ENCODE peak calls at places on chromosomes 11 and 22, in eight cellular contexts. O, M, R, I, J, C, S and V are unnamed samples.

GRCh38 chr11:69382131-69383128 is 88.5 kb downstream of the MYEOV start:
- DNase-seq in S (no peak), I (no peak), O (peak; percentile 45), J (peak; percentile 35), R (no peak), M (peak; percentile 78), C (no peak), V (no peak)

GRCh38 chr11:27514076-27514475 is 7.5 kb upstream of the LIN7C start:
- DNase-seq in I (no peak), S (no peak), J (no peak), M (no peak), C (no peak), O (no peak), R (no peak), V (no peak)

GRCh38 chr11:102187416-102188125 is 77.3 kb downstream of the YAP1 start:
- DNase-seq in C (peak; percentile 32), I (no peak), S (no peak), O (no peak), J (peak; percentile 63), M (no peak), R (no peak), V (no peak)

GRCh38 chr11:119222308-119222707 is 16.2 kb downstream of the CBL start:
- DNase-seq in I (no peak), S (no peak), R (no peak), J (peak; percentile 71), M (no peak), C (peak; percentile 67), O (no peak), V (no peak)

GRCh38 chr11:46663277-46663940 is 37.0 kb downstream of the ARHGAP1 start:
- DNase-seq in C (no peak), S (no peak), I (no peak), M (no peak), O (no peak), J (no peak), R (no peak), V (no peak)

GRCh38 chr11:19988598-19988997 is 171.7 kb downstream of the DBX1 start:
- DNase-seq in M (peak; percentile 66), R (no peak), J (peak; percentile 88), S (no peak), O (no peak), I (no peak), C (peak; percentile 32), V (no peak)

GRCh38 chr11:27058456-27058855 is 17.8 kb downstream of the BBOX1 start:
- DNase-seq in R (no peak), C (no peak), M (no peak), S (no peak), J (no peak), I (no peak), O (no peak), V (no peak)

GRCh38 chr22:21044931-21045584 is 688 bp upstream of the LRRC74B start:
- DNase-seq in M (no peak), C (peak; percentile 89), R (no peak), O (peak; percentile 58), I (no peak), S (no peak), J (peak; percentile 73), V (no peak)

GRCh38 chr11:32870676-32871075 is 21.9 kb upstream of the QSER1 start:
- DNase-seq in M (no peak), J (peak; percentile 4), C (no peak), I (no peak), R (peak; percentile 37), S (peak; percentile 12), O (no peak), V (no peak)

GRCh38 chr11:14542384-14542783 is 22.2 kb upstream of the PSMA1 start:
- DNase-seq in C (no peak), M (no peak), J (no peak), O (no peak), I (no peak), S (no peak), R (no peak), V (no peak)

GRCh38 chr11:30753504-30753903 is 167.4 kb upstream of the MPPED2 start:
- DNase-seq in C (no peak), R (no peak), O (no peak), J (no peak), M (no peak), I (no peak), S (no peak), V (no peak)

GRCh38 chr22:33785283-33785991 is 134.8 kb downstream of the LARGE1 start:
- DNase-seq in O (no peak), R (no peak), J (peak; percentile 33), C (peak; percentile 89), M (no peak), S (no peak), I (no peak), V (no peak)

GRCh38 chr11:36948445-36949171 is 350.6 kb upstream of the RAG2 start:
- DNase-seq in M (no peak), R (no peak), J (no peak), S (no peak), I (no peak), C (peak; percentile 9), O (no peak), V (no peak)

GRCh38 chr11:73493838-73494598 is 103.9 kb downstream of the FAM168A start:
- DNase-seq in M (no peak), I (no peak), S (no peak), J (peak; percentile 82), C (peak; percentile 42), R (no peak), O (no peak), V (no peak)

GRCh38 chr22:40665312-40665711 is 14.0 kb upstream of the MCHR1 start:
- DNase-seq in S (no peak), I (no peak), R (no peak), J (peak; percentile 80), O (peak; percentile 80), M (peak; percentile 90), C (peak; percentile 75), V (no peak)

GRCh38 chr11:36027731-36028130 is 83.9 kb downstream of the LDLRAD3 start:
- DNase-seq in C (no peak), M (no peak), S (no peak), J (peak; percentile 43), R (no peak), I (no peak), O (no peak), V (no peak)

GRCh38 chr11:1050581-1051355 is 14.2 kb upstream of the MUC6 start:
- DNase-seq in J (peak; percentile 67), I (peak; percentile 49), O (peak; percentile 62), R (peak; percentile 76), C (peak; percentile 44), M (peak; percentile 77), S (peak; percentile 57), V (peak; percentile 49)

GRCh38 chr11:123430736-123431356 is 777 bp downstream of the GRAMD1B start:
- DNase-seq in C (peak; percentile 32), O (peak; percentile 57), J (peak; percentile 49), M (peak; percentile 94), S (peak; percentile 19), I (peak; percentile 14), R (peak; percentile 45), V (peak; percentile 12)

GRCh38 chr11:20162340-20162739 is 2.1 kb upstream of the DBX1 start:
- DNase-seq in J (no peak), O (no peak), M (no peak), R (no peak), C (no peak), I (no peak), S (no peak), V (no peak)

GRCh38 chr11:31986201-31986889 is 104.5 kb upstream of the RCN1 start:
- DNase-seq in O (no peak), S (no peak), J (no peak), M (no peak), R (no peak), C (no peak), I (no peak), V (no peak)

GRCh38 chr11:84558085-84558905 is 1068.8 kb downstream of the DLG2 start:
- DNase-seq in O (no peak), I (no peak), S (no peak), M (no peak), R (no peak), J (peak; percentile 65), C (peak; percentile 48), V (no peak)

GRCh38 chr11:92276773-92277172 is 52.2 kb downstream of the FAT3 start:
- DNase-seq in J (no peak), S (no peak), I (no peak), O (no peak), M (no peak), R (no peak), C (peak; percentile 30), V (no peak)